ENCODE peak calls at places on chromosomes 11 and 22, in six cellular contexts. F is cardiac fibroblast; A is amniotic stem cell; E is activated naive CD4-positive, alpha-beta T cell treated with anti-CD3 and anti-CD28 coated beads, Interleukin-2, amount 10 ng/mL, durations not matched to agents 7 days and 5 days; R is activated CD4-positive, alpha-beta T cell treated with anti-CD3 and anti-CD28 coated beads for 24 hours; X is stimulated activated CD4-positive, alpha-beta T cell treated with anti-CD3 and anti-CD28 coated beads, Interleukin-12 subunit alpha, Interleukin-12 subunit beta, amount 100 ng/mL, for 24 hours. H is an unnamed sample.
A peak's percentile ranks its signal among the peaks of the same experiment; 100 is the strongest.

GRCh38 chr22:39721456-39722325 is 151.1 kb downstream of the CACNA1I start:
- DNase-seq in F (no peak), A (no peak), E (no peak), R (no peak), X (no peak), H (no peak)

GRCh38 chr11:15665368-15665871 is 550.7 kb downstream of the INSC start:
- DNase-seq in F (peak; percentile 82), A (no peak), E (no peak), R (no peak), X (no peak), H (no peak)

GRCh38 chr11:57566035-57566504 is 1.4 kb downstream of the UBE2L6 start:
- DNase-seq in F (peak; percentile 48), A (peak; percentile 32), E (peak; percentile 57), R (no peak), X (no peak), H (peak; percentile 33)

GRCh38 chr11:416757-417621 is 2.2 kb upstream of the SIGIRR start:
- DNase-seq in F (no peak), A (no peak), E (peak; percentile 73), R (peak; percentile 27), X (no peak), H (peak; percentile 44)

GRCh38 chr11:10350341-10350740 is 45.5 kb downstream of the ADM start:
- DNase-seq in F (peak; percentile 82), A (no peak), E (no peak), R (no peak), X (no peak), H (peak; percentile 67)

GRCh38 chr11:1000357-1000982 is 36.0 kb downstream of the MUC6 start:
- DNase-seq in F (no peak), A (no peak), E (no peak), R (no peak), X (no peak), H (no peak)

GRCh38 chr22:32951081-32951806 is 106.9 kb downstream of the SYN3 start:
- DNase-seq in F (no peak), A (no peak), E (no peak), R (no peak), X (no peak), H (no peak)

GRCh38 chr11:126488591-126489370 is 133.3 kb downstream of the ST3GAL4 start:
- DNase-seq in F (no peak), A (no peak), E (no peak), R (no peak), X (no peak), H (no peak)

GRCh38 chr11:69240332-69241074 is 53.5 kb upstream of the MYEOV start:
- DNase-seq in F (peak; percentile 45), A (no peak), E (peak; percentile 31), R (no peak), X (no peak), H (no peak)

GRCh38 chr22:31866918-31867317 is 77.4 kb upstream of the YWHAH start:
- DNase-seq in F (no peak), A (no peak), E (no peak), R (no peak), X (no peak), H (no peak)

GRCh38 chr11:23311986-23312940 is 452.0 kb upstream of the CCDC179 start:
- DNase-seq in F (peak; percentile 38), A (no peak), E (no peak), R (no peak), X (no peak), H (no peak)

GRCh38 chr11:118623291-118623655 is 15.9 kb downstream of the PHLDB1 start:
- DNase-seq in F (peak; percentile 53), A (no peak), E (no peak), R (no peak), X (no peak), H (peak; percentile 94)

GRCh38 chr11:45621541-45621940 is 43.9 kb downstream of the CHST1 start:
- DNase-seq in F (peak; percentile 7), A (no peak), E (no peak), R (no peak), X (no peak), H (no peak)

GRCh38 chr11:66600219-66600923 is 7.4 kb downstream of the CCS start:
- DNase-seq in F (peak; percentile 39), A (no peak), E (no peak), R (no peak), X (no peak), H (no peak)

GRCh38 chr22:49664371-49664881 is 163.2 kb downstream of the BRD1 start:
- DNase-seq in F (no peak), A (no peak), E (no peak), R (no peak), X (no peak), H (no peak)

GRCh38 chr11:66062408-66062807 is 7.7 kb upstream of the PACS1 start:
- DNase-seq in F (no peak), A (no peak), E (no peak), R (no peak), X (no peak), H (no peak)

GRCh38 chr22:19174106-19175025 is 4.2 kb downstream of the SLC25A1 start:
- DNase-seq in F (peak; percentile 91), A (peak; percentile 6), E (no peak), R (no peak), X (no peak), H (peak; percentile 17)

GRCh38 chr22:20569059-20570058 is 61.9 kb downstream of the MED15 start:
- DNase-seq in F (peak; percentile 97), A (peak; percentile 67), E (peak; percentile 91), R (no peak), X (no peak), H (peak; percentile 91)

GRCh38 chr11:74472030-74472429 is 4.7 kb upstream of the KCNE3 start:
- DNase-seq in F (no peak), A (no peak), E (no peak), R (no peak), X (no peak), H (no peak)

GRCh38 chr11:77084581-77085191 is 17.9 kb downstream of the CAPN5 start:
- DNase-seq in F (no peak), A (no peak), E (no peak), R (no peak), X (no peak), H (no peak)

GRCh38 chr22:30906411-30906810 is 62.2 kb downstream of the MORC2 start:
- DNase-seq in F (no peak), A (no peak), E (no peak), R (no peak), X (no peak), H (no peak)

GRCh38 chr11:35033011-35033410 is 106.0 kb upstream of the CD44 start:
- DNase-seq in F (no peak), A (no peak), E (no peak), R (no peak), X (no peak), H (no peak)

GRCh38 chr11:120547301-120547700 is 35.8 kb downstream of the GRIK4 start:
- DNase-seq in F (no peak), A (no peak), E (no peak), R (no peak), X (no peak), H (no peak)

GRCh38 chr11:61698173-61698965 is 18.2 kb downstream of the DAGLA start:
- DNase-seq in F (no peak), A (no peak), E (peak; percentile 50), R (no peak), X (no peak), H (no peak)

GRCh38 chr11:59172345-59173079 is 580 bp downstream of the DTX4 start:
- DNase-seq in F (no peak), A (no peak), E (peak; percentile 46), R (peak; percentile 6), X (no peak), H (no peak)

H was measured in RWPE1.